ENCODE peak calls at places on chromosomes 3 and 15, in six cellular contexts. O, X, D, K, U and H are unnamed samples.

GRCh38 chr3:183824761-183825379 is 507 bp downstream of the MAP6D1 start:
- DNase-seq in O (no peak), X (peak), D (no peak), K (no peak), U (no peak), H (no peak)

GRCh38 chr3:468172-468571 is 271.6 kb downstream of the CHL1 start:
- DNase-seq in O (no peak), X (no peak), D (peak), K (no peak), U (no peak), H (no peak)

GRCh38 chr3:140424211-140424610 is 253.7 kb upstream of the TRIM42 start:
- DNase-seq in O (no peak), X (no peak), D (no peak), K (no peak), U (no peak), H (no peak)

GRCh38 chr3:47370887-47371697 is 9.7 kb upstream of the PTPN23 start:
- DNase-seq in O (peak), X (peak), D (peak), K (peak), U (no peak), H (no peak)

GRCh38 chr15:31974154-31974794 is 56.0 kb upstream of the CHRNA7 start:
- DNase-seq in O (no peak), X (no peak), D (no peak), K (no peak), U (no peak), H (no peak)

GRCh38 chr3:126339466-126339865 is 17.7 kb downstream of the KLF15 start:
- DNase-seq in O (peak), X (no peak), D (no peak), K (no peak), U (no peak), H (no peak)

GRCh38 chr3:118817748-118818165 is 216.9 kb downstream of the IGSF11 start:
- DNase-seq in O (peak), X (peak), D (peak), K (peak), U (no peak), H (peak)

GRCh38 chr15:76274226-76274625 is 37.0 kb downstream of the ETFA start:
- DNase-seq in O (no peak), X (no peak), D (no peak), K (no peak), U (no peak), H (peak)

GRCh38 chr15:89116404-89116803 is 28.1 kb downstream of the ABHD2 start:
- DNase-seq in O (no peak), X (no peak), D (no peak), K (no peak), U (no peak), H (peak)

GRCh38 chr15:41862515-41863116 is 24.0 kb downstream of the PLA2G4B start:
- DNase-seq in O (peak), X (no peak), D (no peak), K (no peak), U (no peak), H (no peak)

GRCh38 chr3:159619341-159619885 is 369.2 kb upstream of the IL12A start:
- DNase-seq in O (no peak), X (no peak), D (no peak), K (no peak), U (no peak), H (peak)

GRCh38 chr3:198071602-198072285 is 111.7 kb downstream of the LMLN start:
- DNase-seq in O (no peak), X (no peak), D (no peak), K (no peak), U (no peak), H (peak)

GRCh38 chr3:100210777-100211145 is 50.0 kb upstream of the TBC1D23 start:
- DNase-seq in O (no peak), X (no peak), D (no peak), K (peak), U (no peak), H (peak)

GRCh38 chr3:79297242-79297641 is 470.6 kb downstream of the ROBO1 start:
- DNase-seq in O (no peak), X (no peak), D (no peak), K (no peak), U (no peak), H (peak)

GRCh38 chr3:192445768-192446644 is 281.3 kb downstream of the FGF12 start:
- DNase-seq in O (no peak), X (no peak), D (no peak), K (no peak), U (no peak), H (no peak)

GRCh38 chr15:58539548-58539947 is 107.8 kb downstream of the LIPC start:
- DNase-seq in O (no peak), X (no peak), D (no peak), K (no peak), U (no peak), H (no peak)

GRCh38 chr3:159911011-159911663 is 77.5 kb upstream of the IL12A start:
- DNase-seq in O (no peak), X (no peak), D (no peak), K (no peak), U (no peak), H (no peak)

GRCh38 chr3:193391902-193392301 is 13.3 kb upstream of the ATP13A5 start:
- DNase-seq in O (no peak), X (no peak), D (no peak), K (no peak), U (no peak), H (no peak)

GRCh38 chr15:98802187-98802586 is 153.8 kb downstream of the IGF1R start:
- DNase-seq in O (peak), X (no peak), D (no peak), K (no peak), U (no peak), H (no peak)

GRCh38 chr3:62718515-62719320 is 156.5 kb downstream of the CADPS start:
- DNase-seq in O (no peak), X (no peak), D (no peak), K (no peak), U (no peak), H (peak)

GRCh38 chr3:65343736-65344135 is 655.9 kb upstream of the ADAMTS9 start:
- DNase-seq in O (no peak), X (no peak), D (no peak), K (no peak), U (no peak), H (no peak)

GRCh38 chr3:146803746-146804145 is 198.6 kb upstream of the PLSCR5 start:
- DNase-seq in O (no peak), X (no peak), D (no peak), K (no peak), U (no peak), H (peak)

GRCh38 chr3:111338059-111338698 is 203.8 kb upstream of the CD96 start:
- DNase-seq in O (peak), X (no peak), D (peak), K (peak), U (no peak), H (peak)

GRCh38 chr3:196572389-196572788 is 3.9 kb downstream of the FBXO45 start:
- DNase-seq in O (no peak), X (no peak), D (no peak), K (no peak), U (no peak), H (no peak)

GRCh38 chr15:60767134-60767824 is 288.3 kb upstream of the ICE2 start:
- DNase-seq in O (no peak), X (no peak), D (no peak), K (no peak), U (no peak), H (no peak)

GRCh38 chr3:13105851-13106250 is 32.6 kb upstream of the IQSEC1 start:
- DNase-seq in O (no peak), X (no peak), D (no peak), K (no peak), U (no peak), H (no peak)

GRCh38 chr3:172341482-172342059 is 106.7 kb downstream of the GHSR start:
- DNase-seq in O (no peak), X (peak), D (peak), K (peak), U (no peak), H (peak)

GRCh38 chr3:78690806-78691205 is 1077.0 kb downstream of the ROBO1 start:
- DNase-seq in O (no peak), X (no peak), D (no peak), K (no peak), U (no peak), H (peak)

GRCh38 chr3:186259612-186260383 is 102.2 kb downstream of the DGKG start:
- DNase-seq in O (peak), X (peak), D (peak), K (peak), U (no peak), H (peak)

GRCh38 chr15:100973351-100974034 is 54.3 kb downstream of the LRRK1 start:
- DNase-seq in O (no peak), X (no peak), D (no peak), K (no peak), U (no peak), H (no peak)

GRCh38 chr15:97235285-97235985 is 725.1 kb upstream of the ARRDC4 start:
- DNase-seq in O (peak), X (no peak), D (peak), K (peak), U (no peak), H (peak)

GRCh38 chr15:58856090-58856489 is 77.4 kb downstream of the SLTM start:
- DNase-seq in O (no peak), X (no peak), D (no peak), K (no peak), U (no peak), H (peak)

GRCh38 chr15:69031013-69032001 is 16.8 kb downstream of the NOX5 start:
- DNase-seq in O (peak), X (no peak), D (no peak), K (peak), U (no peak), H (peak)

GRCh38 chr3:188111002-188111584 is 42.9 kb upstream of the LPP start:
- DNase-seq in O (no peak), X (no peak), D (no peak), K (no peak), U (no peak), H (no peak)

GRCh38 chr3:129934234-129935123 is 40.0 kb upstream of the TRH start:
- DNase-seq in O (no peak), X (peak), D (peak), K (peak), U (no peak), H (no peak)

GRCh38 chr3:113231827-113232253 is 20.5 kb downstream of the BOC start:
- DNase-seq in O (no peak), X (no peak), D (no peak), K (no peak), U (no peak), H (peak)

GRCh38 chr3:190302209-190302885 is 19.9 kb downstream of the CLDN1 start:
- DNase-seq in O (no peak), X (no peak), D (no peak), K (no peak), U (no peak), H (no peak)